ENCODE peak calls at places on chromosomes 7 and 10, in five cellular contexts. K is IMR-90, P is neuronal stem cell, B is H1, X is mesendoderm. V is an unnamed sample. For H3K36me3, the result is how much of the 10 kb centered on the place peaks cover.

GRCh38 chr10:49354593-49354992 is 41.3 kb downstream of the DRGX start:
- DNase-seq in K (no peak), P (no peak), B (no peak), X (no peak), V (no peak)

GRCh38 chr7:35707422-35707821 is 12.5 kb upstream of the HERPUD2 start:
- DNase-seq in K (peak), P (no peak), B (no peak), X (peak), V (peak)

GRCh38 chr7:3106353-3106752 is 62.7 kb upstream of the CARD11 start:
- DNase-seq in K (no peak), P (no peak), B (no peak), X (no peak), V (no peak)

GRCh38 chr10:124739119-124739921 is 4.9 kb downstream of the FAM53B start:
- DNase-seq in K (no peak), P (no peak), B (no peak), X (peak), V (no peak)

GRCh38 chr7:84196007-84196551 is 1.5 kb upstream of the SEMA3A start:
- DNase-seq in K (peak), P (no peak), B (no peak), X (peak), V (no peak)

GRCh38 chr7:149287622-149288021 is 25.6 kb downstream of the ZNF783 start:
- DNase-seq in K (no peak), P (no peak), B (no peak), X (no peak), V (peak)

GRCh38 chr7:32206987-32207386 is 136.8 kb upstream of the PDE1C start:
- DNase-seq in K (peak), P (peak), B (no peak), X (peak), V (no peak)

GRCh38 chr10:100043344-100043743 is 33.6 kb upstream of the DNMBP start:
- DNase-seq in K (no peak), P (no peak), B (no peak), X (no peak), V (no peak)

GRCh38 chr10:78408671-78409472 is 375.2 kb downstream of the RPS24 start:
- DNase-seq in K (peak), P (no peak), B (no peak), X (peak), V (no peak)

GRCh38 chr10:28312572-28312971 is 9.7 kb upstream of the MPP7 start:
- DNase-seq in K (no peak), P (no peak), B (no peak), X (no peak), V (no peak)

GRCh38 chr10:21707498-21707897 is 173.5 kb downstream of the MLLT10 start:
- DNase-seq in K (no peak), P (no peak), B (no peak), X (no peak), V (no peak)

GRCh38 chr10:34613491-34613890 is 201.6 kb downstream of the PARD3 start:
- DNase-seq in K (no peak), P (no peak), B (no peak), X (no peak), V (no peak)

GRCh38 chr7:56074371-56074791 is 10.3 kb downstream of the SUMF2 start:
- DNase-seq in K (peak), P (peak), B (peak), X (peak), V (peak)

GRCh38 chr10:54131833-54132232 is 669.2 kb downstream of the PCDH15 start:
- DNase-seq in K (no peak), P (no peak), B (no peak), X (no peak), V (no peak)

GRCh38 chr10:2081501-2081900 is 344.2 kb upstream of the ADARB2 start:
- DNase-seq in K (no peak), P (no peak), B (peak), X (peak), V (no peak)

GRCh38 chr10:130560079-130560478 is 423.9 kb downstream of the GLRX3 start:
- DNase-seq in K (no peak), P (no peak), B (no peak), X (peak), V (no peak)

GRCh38 chr10:69684020-69684980 is 54.3 kb downstream of the FAM241B start:
- DNase-seq in K (peak), P (no peak), B (no peak), X (no peak), V (peak)

GRCh38 chr7:77537595-77538185 is 595 bp downstream of the PTPN12 start:
- DNase-seq in K (no peak), P (peak), B (no peak), X (no peak), V (peak)

GRCh38 chr10:78852856-78853255 is 215.9 kb upstream of the ZMIZ1 start:
- DNase-seq in K (peak), P (no peak), B (no peak), X (peak), V (no peak)

GRCh38 chr7:44622342-44623151 is 16.1 kb downstream of the OGDH start:
- DNase-seq in K (peak), P (no peak), B (no peak), X (no peak), V (peak)
- H3K36me3 ChIP-seq in K (under half), P (under half), B (under half), X (under half), V (under half)

GRCh38 chr7:112207765-112208164 is 1.3 kb downstream of the ZNF277 start:
- DNase-seq in K (no peak), P (no peak), B (no peak), X (no peak), V (no peak)
- H3K9ac ChIP-seq in K (no peak), P (no peak), B (no peak), X (no peak), V (no peak)

DNA sequence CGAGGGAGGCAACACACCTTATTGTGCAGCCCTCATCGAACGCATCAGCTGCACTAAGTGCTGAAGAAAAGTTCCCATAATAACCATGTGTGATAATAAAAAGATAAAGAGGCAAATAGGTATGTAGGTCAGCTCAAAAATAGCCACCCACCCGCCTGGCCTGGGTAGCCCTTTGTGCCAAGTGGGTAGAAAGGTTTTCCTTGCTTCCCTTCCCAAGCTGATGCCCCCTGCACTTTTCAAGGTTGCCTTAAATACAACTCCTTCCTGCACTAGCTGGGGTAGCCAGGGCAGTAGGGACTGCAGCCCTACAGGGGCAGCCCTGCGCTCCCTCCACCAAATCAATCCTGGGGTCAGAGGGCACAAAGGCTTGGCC is 13.5 kb upstream of the DDIT4 start:
- DNase-seq in K (no peak), P (no peak), B (no peak), X (no peak), V (no peak)
- H2BK5ac ChIP-seq in K (peak), P (peak), B (peak), X (peak), V (peak)

GRCh38 chr7:151592330-151592729 is 72.6 kb upstream of the RHEB start:
- DNase-seq in K (no peak), P (no peak), B (no peak), X (no peak), V (no peak)

GRCh38 chr7:151592868-151593486 is 73.3 kb upstream of the RHEB start:
- DNase-seq in K (peak), P (no peak), B (no peak), X (no peak), V (peak)

GRCh38 chr7:151590801-151591771 is 71.4 kb upstream of the RHEB start:
- DNase-seq in K (no peak), P (no peak), B (no peak), X (no peak), V (no peak)

GRCh38 chr7:151590071-151590800 is 70.5 kb upstream of the RHEB start:
- DNase-seq in K (no peak), P (no peak), B (no peak), X (no peak), V (no peak)

GRCh38 chr7:151591866-151592265 is 72.2 kb upstream of the RHEB start:
- DNase-seq in K (no peak), P (no peak), B (no peak), X (no peak), V (no peak)
- H3K36me3 ChIP-seq in K (under half), P (under half), B (under half), X (under half), V (under half)

GRCh38 chr10:133442967-133443924 is 10.5 kb upstream of the SCART1 start:
- DNase-seq in K (no peak), P (no peak), B (no peak), X (no peak), V (no peak)
- H3K9ac ChIP-seq in K (no peak), P (no peak), B (no peak), X (no peak), V (no peak)

V was measured in trophoblast cell.